ENCODE peak calls at places on chromosomes 12 and 14, in six cellular contexts. One of them, this sample, is unnamed. For H3K27me3, the result is how much of the 10 kb centered on the place peaks cover.

GRCh38 chr12:23830210-23830609 is 119.3 kb downstream of the SOX5 start:
- DNase-seq in MM.1S: no peak
- DNase-seq in colonic mucosa: no peak
- DNase-seq in CD4-positive, alpha-beta T cell: no peak
- DNase-seq in CD8-positive, alpha-beta memory T cell: no peak
- DNase-seq in fibroblast of lung: no peak
- DNase-seq in this sample: no peak

GRCh38 chr14:82667501-82667900 is 1133.8 kb upstream of the SEL1L start:
- DNase-seq in MM.1S: no peak
- DNase-seq in colonic mucosa: no peak
- DNase-seq in CD4-positive, alpha-beta T cell: no peak
- DNase-seq in CD8-positive, alpha-beta memory T cell: no peak
- DNase-seq in fibroblast of lung: no peak
- DNase-seq in this sample: peak

GRCh38 chr12:79573820-79574219 is 116.9 kb downstream of the PAWR start:
- DNase-seq in MM.1S: no peak
- DNase-seq in colonic mucosa: no peak
- DNase-seq in CD4-positive, alpha-beta T cell: no peak
- DNase-seq in CD8-positive, alpha-beta memory T cell: no peak
- DNase-seq in fibroblast of lung: no peak
- DNase-seq in this sample: no peak

GRCh38 chr14:78933948-78934524 is 763.9 kb downstream of the NRXN3 start:
- DNase-seq in MM.1S: no peak
- DNase-seq in colonic mucosa: no peak
- DNase-seq in CD4-positive, alpha-beta T cell: no peak
- DNase-seq in CD8-positive, alpha-beta memory T cell: no peak
- DNase-seq in fibroblast of lung: peak
- DNase-seq in this sample: no peak

GRCh38 chr14:74875941-74876913 is at the start of gene PROX2:
- DNase-seq in MM.1S: no peak
- DNase-seq in colonic mucosa: no peak
- DNase-seq in CD4-positive, alpha-beta T cell: no peak
- DNase-seq in CD8-positive, alpha-beta memory T cell: peak
- DNase-seq in fibroblast of lung: no peak
- DNase-seq in this sample: no peak

GRCh38 chr14:23359167-23359626 is 5.8 kb downstream of the EFS start:
- DNase-seq in MM.1S: no peak
- DNase-seq in colonic mucosa: no peak
- DNase-seq in CD4-positive, alpha-beta T cell: no peak
- DNase-seq in CD8-positive, alpha-beta memory T cell: no peak
- DNase-seq in fibroblast of lung: no peak
- DNase-seq in this sample: no peak

GRCh38 chr12:64685076-64685475 is 74.1 kb downstream of the GNS start:
- DNase-seq in MM.1S: no peak
- DNase-seq in colonic mucosa: no peak
- DNase-seq in CD4-positive, alpha-beta T cell: no peak
- DNase-seq in CD8-positive, alpha-beta memory T cell: no peak
- DNase-seq in fibroblast of lung: no peak
- DNase-seq in this sample: no peak

GRCh38 chr12:68591716-68592437 is 18.8 kb upstream of the RAP1B start:
- DNase-seq in MM.1S: peak
- DNase-seq in colonic mucosa: no peak
- DNase-seq in CD4-positive, alpha-beta T cell: peak
- DNase-seq in CD8-positive, alpha-beta memory T cell: no peak
- DNase-seq in fibroblast of lung: no peak
- DNase-seq in this sample: no peak

GRCh38 chr14:100025111-100025510 is 40.1 kb upstream of the EVL start:
- DNase-seq in MM.1S: peak
- DNase-seq in colonic mucosa: peak
- DNase-seq in CD4-positive, alpha-beta T cell: peak
- DNase-seq in CD8-positive, alpha-beta memory T cell: no peak
- DNase-seq in fibroblast of lung: peak
- DNase-seq in this sample: no peak

GRCh38 chr14:24662753-24663152 is 28.8 kb upstream of the GZMB start:
- DNase-seq in MM.1S: no peak
- DNase-seq in colonic mucosa: no peak
- DNase-seq in CD4-positive, alpha-beta T cell: no peak
- DNase-seq in CD8-positive, alpha-beta memory T cell: no peak
- DNase-seq in fibroblast of lung: no peak
- DNase-seq in this sample: no peak

GRCh38 chr14:24051789-24052655 is at the start of gene CARMIL3:
- DNase-seq in MM.1S: peak
- DNase-seq in colonic mucosa: peak
- DNase-seq in CD4-positive, alpha-beta T cell: no peak
- DNase-seq in CD8-positive, alpha-beta memory T cell: peak
- DNase-seq in fibroblast of lung: peak
- DNase-seq in this sample: no peak

GRCh38 chr12:47021298-47021697 is 58.1 kb upstream of the PCED1B start:
- DNase-seq in MM.1S: peak
- DNase-seq in colonic mucosa: no peak
- DNase-seq in CD4-positive, alpha-beta T cell: no peak
- DNase-seq in CD8-positive, alpha-beta memory T cell: no peak
- DNase-seq in fibroblast of lung: peak
- DNase-seq in this sample: peak

GRCh38 chr14:22737052-22737451 is 29.4 kb upstream of the OXA1L start:
- DNase-seq in MM.1S: peak
- DNase-seq in colonic mucosa: no peak
- DNase-seq in CD4-positive, alpha-beta T cell: no peak
- DNase-seq in CD8-positive, alpha-beta memory T cell: no peak
- DNase-seq in fibroblast of lung: no peak
- DNase-seq in this sample: no peak

GRCh38 chr12:90102957-90103652 is 394.5 kb upstream of the ATP2B1 start:
- DNase-seq in MM.1S: peak
- DNase-seq in colonic mucosa: peak
- DNase-seq in CD4-positive, alpha-beta T cell: no peak
- DNase-seq in CD8-positive, alpha-beta memory T cell: no peak
- DNase-seq in fibroblast of lung: peak
- DNase-seq in this sample: no peak

GRCh38 chr12:130463818-130464663 is 126.4 kb downstream of the PIWIL1 start:
- DNase-seq in MM.1S: no peak
- DNase-seq in colonic mucosa: no peak
- DNase-seq in CD4-positive, alpha-beta T cell: no peak
- DNase-seq in CD8-positive, alpha-beta memory T cell: no peak
- DNase-seq in fibroblast of lung: no peak
- DNase-seq in this sample: no peak

GRCh38 chr12:71321531-71321930 is 118.1 kb upstream of the LGR5 start:
- DNase-seq in MM.1S: no peak
- DNase-seq in colonic mucosa: no peak
- DNase-seq in CD4-positive, alpha-beta T cell: no peak
- DNase-seq in CD8-positive, alpha-beta memory T cell: no peak
- DNase-seq in fibroblast of lung: no peak
- DNase-seq in this sample: no peak

GRCh38 chr12:41573445-41573844 is 385.3 kb downstream of the PDZRN4 start:
- DNase-seq in MM.1S: no peak
- DNase-seq in colonic mucosa: no peak
- DNase-seq in CD4-positive, alpha-beta T cell: no peak
- DNase-seq in CD8-positive, alpha-beta memory T cell: no peak
- DNase-seq in fibroblast of lung: no peak
- DNase-seq in this sample: no peak

GRCh38 chr12:104218935-104219334 is 3.4 kb downstream of the TXNRD1 start:
- DNase-seq in MM.1S: no peak
- DNase-seq in colonic mucosa: no peak
- DNase-seq in CD4-positive, alpha-beta T cell: no peak
- DNase-seq in CD8-positive, alpha-beta memory T cell: no peak
- DNase-seq in fibroblast of lung: peak
- DNase-seq in this sample: no peak

DNA sequence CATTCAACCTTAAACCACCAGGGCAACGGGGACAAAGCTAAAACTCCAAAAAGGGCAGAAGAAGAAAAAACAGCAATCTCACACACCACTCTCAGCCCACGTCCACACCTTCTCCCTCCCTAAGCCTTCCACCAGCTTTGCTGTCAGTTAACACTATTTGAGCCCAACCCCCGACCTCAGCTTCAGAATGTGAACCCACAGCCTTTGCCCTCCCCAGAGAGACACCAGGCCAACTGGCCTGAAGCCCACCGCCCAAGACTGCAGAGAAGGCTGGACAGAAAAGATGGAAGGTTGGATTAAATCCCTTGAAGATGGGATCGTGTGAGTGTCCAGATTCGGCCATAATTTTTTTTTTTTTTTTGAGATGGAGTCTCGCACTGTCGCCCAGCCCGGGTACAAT is 22.4 kb downstream of the IRF2BPL start:
- DNase-seq in MM.1S: no peak
- DNase-seq in colonic mucosa: no peak
- DNase-seq in CD4-positive, alpha-beta T cell: no peak
- DNase-seq in CD8-positive, alpha-beta memory T cell: no peak
- DNase-seq in fibroblast of lung: no peak
- DNase-seq in this sample: no peak
- H3K27me3 ChIP-seq in MM.1S: under half
- H3K27me3 ChIP-seq in colonic mucosa: under half
- H3K27me3 ChIP-seq in CD4-positive, alpha-beta T cell: under half
- H3K27me3 ChIP-seq in CD8-positive, alpha-beta memory T cell: under half
- H3K27me3 ChIP-seq in fibroblast of lung: under half
- H3K27me3 ChIP-seq in this sample: under half

GRCh38 chr12:125217308-125217707 is 152.1 kb downstream of the AACS start:
- DNase-seq in MM.1S: no peak
- DNase-seq in colonic mucosa: no peak
- DNase-seq in CD4-positive, alpha-beta T cell: no peak
- DNase-seq in CD8-positive, alpha-beta memory T cell: no peak
- DNase-seq in fibroblast of lung: no peak
- DNase-seq in this sample: no peak

GRCh38 chr12:125210104-125210755 is 145.0 kb downstream of the AACS start:
- DNase-seq in MM.1S: no peak
- DNase-seq in colonic mucosa: no peak
- DNase-seq in CD4-positive, alpha-beta T cell: no peak
- DNase-seq in CD8-positive, alpha-beta memory T cell: no peak
- DNase-seq in fibroblast of lung: no peak
- DNase-seq in this sample: no peak

GRCh38 chr12:125216720-125217119 is 151.5 kb downstream of the AACS start:
- DNase-seq in MM.1S: no peak
- DNase-seq in colonic mucosa: no peak
- DNase-seq in CD4-positive, alpha-beta T cell: no peak
- DNase-seq in CD8-positive, alpha-beta memory T cell: no peak
- DNase-seq in fibroblast of lung: no peak
- DNase-seq in this sample: no peak

GRCh38 chr12:125211464-125211863 is 146.2 kb downstream of the AACS start:
- DNase-seq in MM.1S: no peak
- DNase-seq in colonic mucosa: no peak
- DNase-seq in CD4-positive, alpha-beta T cell: no peak
- DNase-seq in CD8-positive, alpha-beta memory T cell: no peak
- DNase-seq in fibroblast of lung: no peak
- DNase-seq in this sample: no peak

DNA sequence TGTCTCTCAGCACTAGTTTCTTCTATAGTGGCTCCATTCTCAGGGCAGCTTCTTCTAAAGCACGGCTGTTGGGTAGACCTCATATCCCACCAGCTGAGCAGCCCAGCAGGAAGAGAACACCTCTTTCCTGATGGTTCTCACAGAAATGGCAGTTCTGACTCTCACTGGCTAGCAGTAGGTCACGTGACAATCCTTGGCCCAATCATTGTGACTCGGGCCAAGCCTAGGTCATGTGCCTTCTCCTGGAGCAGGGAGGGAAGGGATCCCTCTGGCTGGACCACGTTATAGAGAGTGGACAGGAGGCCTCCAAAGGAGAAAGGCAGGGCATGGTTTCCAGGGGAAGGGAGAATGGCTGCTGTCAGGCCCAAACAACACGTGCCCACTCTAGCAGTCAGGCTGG is 149.1 kb downstream of the AACS start:
- DNase-seq in MM.1S: no peak
- DNase-seq in colonic mucosa: no peak
- DNase-seq in CD4-positive, alpha-beta T cell: no peak
- DNase-seq in CD8-positive, alpha-beta memory T cell: no peak
- DNase-seq in fibroblast of lung: no peak
- DNase-seq in this sample: no peak
- H3K27me3 ChIP-seq in MM.1S: under half
- H3K27me3 ChIP-seq in colonic mucosa: under half
- H3K27me3 ChIP-seq in CD4-positive, alpha-beta T cell: under half
- H3K27me3 ChIP-seq in CD8-positive, alpha-beta memory T cell: under half
- H3K27me3 ChIP-seq in fibroblast of lung: under half
- H3K27me3 ChIP-seq in this sample: under half

GRCh38 chr14:96042218-96042930 is 3.2 kb downstream of the C14orf132 start:
- DNase-seq in MM.1S: no peak
- DNase-seq in colonic mucosa: no peak
- DNase-seq in CD4-positive, alpha-beta T cell: no peak
- DNase-seq in CD8-positive, alpha-beta memory T cell: no peak
- DNase-seq in fibroblast of lung: peak
- DNase-seq in this sample: no peak
- H3K27me3 ChIP-seq in MM.1S: under half
- H3K27me3 ChIP-seq in colonic mucosa: under half
- H3K27me3 ChIP-seq in CD4-positive, alpha-beta T cell: under half
- H3K27me3 ChIP-seq in CD8-positive, alpha-beta memory T cell: under half
- H3K27me3 ChIP-seq in fibroblast of lung: under half
- H3K27me3 ChIP-seq in this sample: under half

GRCh38 chr12:54208591-54208990 is 19.8 kb upstream of the SMUG1 start:
- DNase-seq in MM.1S: no peak
- DNase-seq in colonic mucosa: no peak
- DNase-seq in CD4-positive, alpha-beta T cell: no peak
- DNase-seq in CD8-positive, alpha-beta memory T cell: no peak
- DNase-seq in fibroblast of lung: no peak
- DNase-seq in this sample: no peak

GRCh38 chr12:54211920-54212319 is 23.1 kb upstream of the SMUG1 start:
- DNase-seq in MM.1S: no peak
- DNase-seq in colonic mucosa: no peak
- DNase-seq in CD4-positive, alpha-beta T cell: no peak
- DNase-seq in CD8-positive, alpha-beta memory T cell: no peak
- DNase-seq in fibroblast of lung: no peak
- DNase-seq in this sample: no peak

GRCh38 chr12:54207539-54208267 is 18.9 kb upstream of the SMUG1 start:
- DNase-seq in MM.1S: peak
- DNase-seq in colonic mucosa: peak
- DNase-seq in CD4-positive, alpha-beta T cell: peak
- DNase-seq in CD8-positive, alpha-beta memory T cell: peak
- DNase-seq in fibroblast of lung: no peak
- DNase-seq in this sample: peak

GRCh38 chr12:54213084-54213483 is 24.3 kb upstream of the SMUG1 start:
- DNase-seq in MM.1S: no peak
- DNase-seq in colonic mucosa: no peak
- DNase-seq in CD4-positive, alpha-beta T cell: no peak
- DNase-seq in CD8-positive, alpha-beta memory T cell: no peak
- DNase-seq in fibroblast of lung: no peak
- DNase-seq in this sample: peak

GRCh38 chr12:54210400-54210790 is 21.6 kb upstream of the SMUG1 start:
- DNase-seq in MM.1S: no peak
- DNase-seq in colonic mucosa: no peak
- DNase-seq in CD4-positive, alpha-beta T cell: no peak
- DNase-seq in CD8-positive, alpha-beta memory T cell: no peak
- DNase-seq in fibroblast of lung: no peak
- DNase-seq in this sample: no peak
- H3K27me3 ChIP-seq in MM.1S: half or more
- H3K27me3 ChIP-seq in colonic mucosa: under half
- H3K27me3 ChIP-seq in CD4-positive, alpha-beta T cell: under half
- H3K27me3 ChIP-seq in CD8-positive, alpha-beta memory T cell: under half
- H3K27me3 ChIP-seq in fibroblast of lung: under half
- H3K27me3 ChIP-seq in this sample: under half

This sample was measured in foreskin keratinocyte.